ENCODE peak calls at places on chromosome 1, in six cellular contexts. M is HCT116, R is mammary epithelial cell, D is neural progenitor cell, G is endothelial cell of umbilical vein, P is DND-41. N is an unnamed sample.

GRCh38 chr1:210239295-210240155 is 6.9 kb downstream of the SERTAD4 start:
- DNase-seq in M (peak; percentile 28), R (peak; percentile 76), D (peak; percentile 63), G (peak; percentile 92), P (no peak), N (no peak)

GRCh38 chr1:203331224-203331623 is 19.7 kb downstream of the FMOD start:
- DNase-seq in M (no peak), R (peak; percentile 45), D (no peak), G (no peak), P (no peak), N (no peak)

GRCh38 chr1:227897704-227898438 is 49.9 kb downstream of the WNT9A start:
- DNase-seq in M (no peak), R (no peak), D (no peak), G (no peak), P (no peak), N (no peak)

GRCh38 chr1:8702121-8702520 is 115.3 kb downstream of the RERE start:
- DNase-seq in M (no peak), R (peak; percentile 48), D (peak; percentile 61), G (peak; percentile 71), P (no peak), N (no peak)

GRCh38 chr1:247345881-247346280 is 14.2 kb upstream of the ZNF496 start:
- DNase-seq in M (no peak), R (no peak), D (no peak), G (no peak), P (no peak), N (no peak)

GRCh38 chr1:229691362-229691761 is 65.3 kb downstream of the URB2 start:
- DNase-seq in M (no peak), R (no peak), D (no peak), G (no peak), P (peak; percentile 60), N (no peak)

GRCh38 chr1:200291106-200291505 is 118.7 kb downstream of the ZNF281 start:
- DNase-seq in M (no peak), R (no peak), D (no peak), G (no peak), P (no peak), N (no peak)

GRCh38 chr1:64938991-64939390 is 27.4 kb downstream of the JAK1 start:
- DNase-seq in M (no peak), R (no peak), D (no peak), G (no peak), P (no peak), N (no peak)

GRCh38 chr1:197151185-197151584 is 4.7 kb upstream of the ASPM start:
- DNase-seq in M (no peak), R (no peak), D (no peak), G (no peak), P (no peak), N (no peak)

GRCh38 chr1:151871284-151872030 is 17.9 kb upstream of the THEM5 start:
- DNase-seq in M (no peak), R (peak; percentile 58), D (no peak), G (no peak), P (no peak), N (no peak)
- H3K9ac ChIP-seq in M (no peak overlapping the region), R (no peak overlapping the region), D (no peak overlapping the region), G (no peak overlapping the region), P (no peak overlapping the region), N (no peak overlapping the region)

DNA sequence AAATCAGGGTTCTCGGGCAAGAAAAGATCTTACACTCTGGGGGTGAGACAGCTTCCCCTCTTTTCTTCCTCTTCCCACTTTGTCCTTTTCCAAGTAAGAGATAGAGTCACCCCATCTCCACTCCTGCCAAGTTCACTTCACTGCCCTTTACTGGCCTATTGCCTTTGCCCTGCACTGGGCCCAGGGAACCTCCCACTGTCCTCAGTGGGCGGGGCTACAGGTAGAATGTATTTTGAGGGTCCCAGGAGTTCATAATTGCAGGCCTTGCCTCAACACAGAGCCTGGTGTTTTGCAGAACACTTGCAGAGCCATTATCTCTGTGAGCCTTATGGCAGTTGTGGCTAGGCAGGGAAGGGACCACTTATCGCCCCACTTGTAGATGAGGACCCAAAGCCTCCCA is 3.3 kb downstream of the AMPD2 start:
- DNase-seq in M (no peak), R (no peak), D (no peak), G (no peak), P (no peak), N (no peak)
- H3K4me1 ChIP-seq in M (peaks cover 33% of the 10 kb centered on the region), R (peaks cover 28% of the 10 kb centered on the region), D (peaks cover 12% of the 10 kb centered on the region), G (peaks cover 28% of the 10 kb centered on the region), P (peaks cover 41% of the 10 kb centered on the region), N (peaks cover 59% of the 10 kb centered on the region)

GRCh38 chr1:221962385-221962784 is 220.5 kb upstream of the DUSP10 start:
- DNase-seq in M (no peak), R (no peak), D (no peak), G (no peak), P (no peak), N (no peak)
- H2AFZ ChIP-seq in M (peak overlapping the region; percentile 19), R (no peak overlapping the region), D (no peak overlapping the region), G (no peak overlapping the region), P (peak overlapping the region; percentile 46), N (no peak overlapping the region)

GRCh38 chr1:235019456-235019855 is 109.2 kb downstream of the TOMM20 start:
- DNase-seq in M (no peak), R (peak; percentile 68), D (no peak), G (no peak), P (no peak), N (no peak)

GRCh38 chr1:235018720-235019444 is 109.8 kb downstream of the TOMM20 start:
- DNase-seq in M (no peak), R (no peak), D (no peak), G (no peak), P (no peak), N (no peak)

GRCh38 chr1:235018161-235018560 is 110.5 kb downstream of the TOMM20 start:
- DNase-seq in M (peak; percentile 19), R (peak; percentile 99), D (no peak), G (no peak), P (no peak), N (no peak)

GRCh38 chr1:235017191-235017590 is 111.4 kb downstream of the TOMM20 start:
- DNase-seq in M (no peak), R (no peak), D (no peak), G (no peak), P (no peak), N (no peak)

GRCh38 chr1:235017719-235018118 is 110.9 kb downstream of the TOMM20 start:
- DNase-seq in M (no peak), R (peak; percentile 42), D (no peak), G (no peak), P (no peak), N (no peak)
- H3K9ac ChIP-seq in M (no peak overlapping the region), R (peak overlapping the region; percentile 49), D (no peak overlapping the region), G (no peak overlapping the region), P (no peak overlapping the region), N (no peak overlapping the region)

GRCh38 chr1:27532119-27532695 is 42.2 kb upstream of the WASF2 start:
- DNase-seq in M (no peak), R (no peak), D (no peak), G (no peak), P (no peak), N (no peak)

GRCh38 chr1:27527857-27528700 is 38.1 kb upstream of the WASF2 start:
- DNase-seq in M (no peak), R (peak; percentile 87), D (peak; percentile 84), G (peak; percentile 22), P (no peak), N (peak; percentile 68)

GRCh38 chr1:27528701-27529637 is 39.0 kb upstream of the WASF2 start:
- DNase-seq in M (no peak), R (peak; percentile 56), D (peak; percentile 58), G (peak; percentile 48), P (no peak), N (no peak)

GRCh38 chr1:27529638-27530018 is 39.7 kb upstream of the WASF2 start:
- DNase-seq in M (no peak), R (no peak), D (no peak), G (no peak), P (no peak), N (no peak)

DNA sequence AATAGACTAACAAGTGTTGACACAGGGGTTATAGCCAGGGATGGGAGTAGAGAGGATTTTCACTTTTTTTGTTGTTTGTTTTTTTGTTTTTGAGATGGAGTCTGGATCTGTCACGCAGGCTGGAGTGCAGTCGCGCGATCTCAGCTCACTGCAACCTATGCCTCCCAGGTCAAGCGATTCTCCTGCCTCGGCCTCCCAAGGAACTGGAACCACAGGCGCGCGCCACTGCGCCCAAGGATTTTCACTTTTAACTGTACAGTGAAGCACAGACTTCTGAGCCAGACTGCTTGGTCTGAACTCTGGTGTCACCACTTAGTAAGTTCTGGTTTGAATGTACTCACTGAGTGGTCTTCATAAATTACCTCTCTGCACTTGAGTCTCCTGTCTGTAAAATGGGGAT is 40.2 kb upstream of the WASF2 start:
- DNase-seq in M (no peak), R (no peak), D (no peak), G (no peak), P (no peak), N (no peak)
- H3K4me1 ChIP-seq in M (peaks cover 61% of the 10 kb centered on the region), R (peaks cover 51% of the 10 kb centered on the region), D (peaks cover 42% of the 10 kb centered on the region), G (peaks cover 9% of the 10 kb centered on the region), P (peaks cover 14% of the 10 kb centered on the region), N (peaks cover 34% of the 10 kb centered on the region)

DNA sequence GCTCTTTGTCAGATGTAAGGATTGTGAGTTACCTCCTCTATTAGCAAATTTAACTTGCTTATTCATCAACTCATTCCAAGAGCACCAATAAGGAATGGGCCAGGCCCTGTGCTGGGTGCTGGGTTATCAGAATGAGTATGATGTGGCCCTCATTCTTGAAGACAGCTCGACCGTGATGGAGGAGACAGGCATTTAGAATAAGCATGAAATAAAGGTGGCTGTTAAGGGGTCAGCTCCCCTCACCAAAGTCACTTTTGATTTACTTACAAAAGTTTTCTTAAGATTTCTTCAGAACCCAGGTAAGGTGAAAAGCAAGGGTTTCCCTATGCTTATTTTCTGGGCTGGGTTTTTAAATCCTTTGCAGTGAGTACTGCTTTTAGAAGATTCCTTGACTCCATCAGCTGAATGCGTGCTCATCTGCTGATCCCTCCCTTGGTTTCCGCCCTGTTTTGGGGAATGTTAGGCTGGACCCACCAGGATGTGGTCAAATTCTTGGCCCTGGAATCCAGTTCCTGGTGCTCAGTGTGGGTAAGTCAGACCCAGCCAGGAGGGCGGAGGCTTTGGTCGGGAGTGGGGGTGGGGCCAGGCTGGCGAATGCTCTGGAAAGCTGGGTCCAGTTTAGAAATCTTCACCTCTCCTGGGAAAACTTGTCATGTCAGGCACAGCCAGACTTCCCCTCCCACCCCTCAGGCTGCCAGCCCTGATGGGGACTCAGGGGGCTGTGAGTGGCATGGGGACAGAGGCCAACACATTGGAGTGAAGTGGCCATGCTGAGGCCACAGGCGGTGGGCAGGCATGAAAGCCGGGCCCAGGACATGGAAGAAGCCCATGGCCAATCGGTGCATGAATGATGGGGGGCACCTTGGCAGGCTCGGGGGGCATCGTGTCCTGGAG is 15.0 kb upstream of the PADI1 start:
- DNase-seq in M (peak; percentile 54), R (peak; percentile 92), D (no peak), G (no peak), P (no peak), N (no peak)
- H2AFZ ChIP-seq in M (peak overlapping the region; percentile 63), R (peak overlapping the region; percentile 53), D (peak overlapping the region; percentile 56), G (no peak overlapping the region), P (no peak overlapping the region), N (no peak overlapping the region)

DNA sequence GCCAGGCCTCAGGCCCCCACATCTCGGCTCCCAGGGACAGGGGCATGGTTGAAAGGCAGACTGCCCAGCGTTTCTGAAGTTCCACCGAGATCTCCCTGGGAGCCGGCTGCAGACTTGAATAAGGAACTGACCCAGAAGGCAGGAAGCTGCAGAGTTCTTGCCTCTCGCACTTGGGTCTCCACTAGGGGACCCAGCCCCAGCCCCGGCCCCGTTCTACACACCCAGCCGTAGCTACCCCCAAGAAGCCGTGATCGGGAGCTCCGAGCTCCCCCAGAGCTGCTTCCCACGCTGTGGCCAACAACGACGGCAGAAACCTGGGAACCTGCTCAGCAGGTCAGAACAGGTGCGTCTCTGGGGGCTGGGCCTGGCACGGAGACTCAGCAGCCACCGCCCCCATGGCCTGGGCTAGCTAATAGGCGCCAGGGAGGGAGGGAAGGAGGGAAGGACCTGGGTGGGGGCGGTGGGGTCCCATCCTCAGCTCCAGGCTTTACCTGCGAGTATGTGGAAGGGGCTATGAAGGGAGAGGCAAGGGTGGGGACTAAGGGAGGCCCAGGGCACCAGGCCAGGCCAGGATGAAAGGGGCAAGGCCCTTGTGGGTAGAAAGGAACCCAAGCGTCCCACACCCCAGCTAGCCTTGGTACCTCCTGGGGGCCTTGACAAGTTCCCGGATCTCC is at the start of gene NECTIN4:
- DNase-seq in M (no peak), R (peak; percentile 90), D (no peak), G (no peak), P (no peak), N (no peak)
- H3K9ac ChIP-seq in M (peak within 1 kb of the TSS; percentile 2), R (peak within 1 kb of the TSS; percentile 33), D (no peak within 1 kb of the TSS), G (no peak within 1 kb of the TSS), P (no peak within 1 kb of the TSS), N (no peak within 1 kb of the TSS)